ENCODE peak calls at places on chromosomes 1 and 21, in four cellular contexts. H, F, A and G are unnamed samples.

GRCh38 chr1:213057264-213058059 is 6.4 kb downstream of the RPS6KC1 start:
- DNase-seq in H (no peak), F (no peak), A (no peak), G (no peak)

GRCh38 chr1:181013144-181013543 is 9.5 kb downstream of the STX6 start:
- DNase-seq in H (no peak), F (no peak), A (peak; percentile 56), G (no peak)

GRCh38 chr1:26003756-26004155 is 5.9 kb upstream of the PAFAH2 start:
- DNase-seq in H (no peak), F (no peak), A (no peak), G (no peak)

GRCh38 chr1:223860051-223860559 is 14.4 kb upstream of the TP53BP2 start:
- DNase-seq in H (no peak), F (no peak), A (no peak), G (peak; percentile 83)

GRCh38 chr1:111732718-111733117 is 6.5 kb downstream of the INKA2 start:
- DNase-seq in H (no peak), F (no peak), A (no peak), G (no peak)

GRCh38 chr1:231387770-231388669 is 34.1 kb downstream of the EGLN1 start:
- DNase-seq in H (peak; percentile 85), F (no peak), A (no peak), G (peak; percentile 74)

GRCh38 chr1:244414543-244414942 is 37.2 kb downstream of the ADSS2 start:
- DNase-seq in H (peak; percentile 39), F (no peak), A (peak; percentile 77), G (peak; percentile 50)

GRCh38 chr1:19260211-19261138 is 8.9 kb downstream of the MRTO4 start:
- DNase-seq in H (peak; percentile 95), F (no peak), A (peak; percentile 85), G (peak; percentile 26)

GRCh38 chr1:230120289-230120948 is 53.4 kb downstream of the GALNT2 start:
- DNase-seq in H (no peak), F (no peak), A (no peak), G (no peak)

GRCh38 chr1:60345049-60345448 is 271.5 kb upstream of the C1orf87 start:
- DNase-seq in H (no peak), F (no peak), A (no peak), G (no peak)

GRCh38 chr1:9340172-9340854 is 47.6 kb downstream of the SPSB1 start:
- DNase-seq in H (no peak), F (no peak), A (peak; percentile 35), G (no peak)

GRCh38 chr1:230395932-230396331 is 30.2 kb downstream of the PGBD5 start:
- DNase-seq in H (no peak), F (no peak), A (no peak), G (no peak)

GRCh38 chr1:2304921-2305681 is 77.0 kb downstream of the SKI start:
- DNase-seq in H (no peak), F (no peak), A (no peak), G (no peak)

GRCh38 chr1:25030674-25031589 is 100.9 kb upstream of the RUNX3 start:
- DNase-seq in H (peak; percentile 72), F (no peak), A (peak; percentile 35), G (peak; percentile 48)

GRCh38 chr1:228289996-228290881 is 82.4 kb downstream of the OBSCN start:
- DNase-seq in H (no peak), F (no peak), A (no peak), G (no peak)

GRCh38 chr1:56834137-56834900 is 15.1 kb upstream of the FYB2 start:
- DNase-seq in H (no peak), F (no peak), A (no peak), G (no peak)

GRCh38 chr1:22225858-22226584 is 83.1 kb upstream of the WNT4 start:
- DNase-seq in H (no peak), F (no peak), A (no peak), G (no peak)

GRCh38 chr1:210922666-210923065 is 211.3 kb downstream of the KCNH1 start:
- DNase-seq in H (no peak), F (no peak), A (no peak), G (no peak)

GRCh38 chr1:46218443-46218842 is 15.3 kb downstream of the LURAP1 start:
- DNase-seq in H (no peak), F (no peak), A (no peak), G (no peak)

GRCh38 chr1:226790545-226791181 is 51.6 kb upstream of the ITPKB start:
- DNase-seq in H (no peak), F (no peak), A (no peak), G (no peak)

GRCh38 chr21:38388219-38388618 is 110.1 kb downstream of the ERG start:
- DNase-seq in H (no peak), F (no peak), A (peak; percentile 45), G (no peak)

GRCh38 chr1:111475706-111476105 is 1.9 kb downstream of the C1orf162 start:
- DNase-seq in H (no peak), F (no peak), A (no peak), G (no peak)

GRCh38 chr21:29538115-29538514 is 239.4 kb downstream of the BACH1 start:
- DNase-seq in H (peak; percentile 15), F (no peak), A (peak; percentile 76), G (no peak)